ENCODE peak calls at places on chromosomes 3 and 15, in four cellular contexts. One of them, this sample, is unnamed.

GRCh38 chr15:70555713-70556112 is 207.6 kb downstream of the UACA start:
- DNase-seq in K562: no peak
- DNase-seq in HepG2: no peak
- DNase-seq in GM12878: no peak
- DNase-seq in this sample: no peak

GRCh38 chr15:82551646-82552247 is 11.5 kb upstream of the RPS17 start:
- DNase-seq in HepG2: no peak
- DNase-seq in K562: no peak
- DNase-seq in GM12878: no peak
- DNase-seq in this sample: no peak

GRCh38 chr3:140931016-140931454 is 10.6 kb upstream of the SLC25A36 start:
- DNase-seq in GM12878: no peak
- DNase-seq in HepG2: no peak
- DNase-seq in K562: no peak
- DNase-seq in this sample: no peak

GRCh38 chr15:28184166-28184565 is 85.1 kb upstream of the OCA2 start:
- DNase-seq in K562: no peak
- DNase-seq in HepG2: no peak
- DNase-seq in GM12878: no peak
- DNase-seq in this sample: no peak

GRCh38 chr15:64749167-64749566 is 26.2 kb downstream of the RBPMS2 start:
- DNase-seq in GM12878: no peak
- DNase-seq in HepG2: no peak
- DNase-seq in K562: no peak
- DNase-seq in this sample: no peak

GRCh38 chr3:112230033-112230432 is 64.0 kb downstream of the SLC9C1 start:
- DNase-seq in HepG2: no peak
- DNase-seq in GM12878: no peak
- DNase-seq in K562: no peak
- DNase-seq in this sample: no peak

GRCh38 chr15:70024521-70024920 is 73.2 kb downstream of the TLE3 start:
- DNase-seq in HepG2: no peak
- DNase-seq in K562: no peak
- DNase-seq in GM12878: no peak
- DNase-seq in this sample: no peak

GRCh38 chr15:99118801-99119546 is 14.1 kb downstream of the SYNM start:
- DNase-seq in K562: no peak
- DNase-seq in HepG2: no peak
- DNase-seq in GM12878: no peak
- DNase-seq in this sample: no peak

GRCh38 chr15:63918317-63918672 is 84.5 kb upstream of the HERC1 start:
- DNase-seq in GM12878: no peak
- DNase-seq in HepG2: no peak
- DNase-seq in K562: no peak
- DNase-seq in this sample: no peak

GRCh38 chr3:149894211-149894610 is 76.5 kb downstream of the PFN2 start:
- DNase-seq in GM12878: no peak
- DNase-seq in HepG2: no peak
- DNase-seq in K562: no peak
- DNase-seq in this sample: no peak

GRCh38 chr15:94909510-94909909 is 678.1 kb downstream of the MCTP2 start:
- DNase-seq in HepG2: no peak
- DNase-seq in K562: no peak
- DNase-seq in GM12878: no peak
- DNase-seq in this sample: no peak

GRCh38 chr3:197406266-197406665 is 107.9 kb upstream of the DLG1 start:
- DNase-seq in HepG2: no peak
- DNase-seq in GM12878: no peak
- DNase-seq in K562: no peak
- DNase-seq in this sample: no peak

GRCh38 chr15:51368307-51368706 is 26.9 kb downstream of the GLDN start:
- DNase-seq in HepG2: no peak
- DNase-seq in K562: no peak
- DNase-seq in GM12878: no peak
- DNase-seq in this sample: no peak

DNA sequence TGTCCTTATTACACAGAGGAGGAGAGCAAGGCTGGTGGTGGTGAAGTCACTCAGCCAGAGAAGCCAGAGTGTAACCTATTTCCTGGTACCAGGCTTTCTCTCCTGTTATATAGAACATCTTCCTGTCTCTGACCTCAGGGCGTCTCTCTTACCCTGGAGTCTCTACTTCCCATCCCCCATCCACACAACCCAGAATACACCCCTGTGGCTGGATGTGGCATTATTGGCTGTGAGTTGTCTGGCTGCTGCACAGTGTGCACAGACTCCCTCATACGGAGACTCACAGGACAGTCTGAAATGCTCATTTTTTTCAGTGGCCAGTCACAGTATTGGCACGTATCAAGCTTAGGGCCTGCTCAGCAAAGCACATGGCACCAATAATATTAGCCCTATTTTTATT is 8.6 kb downstream of the PODXL2 start:
- DNase-seq in K562: peak; percentile 52
- DNase-seq in GM12878: no peak
- DNase-seq in HepG2: no peak
- DNase-seq in this sample: no peak
- TF ChIP-seq ESRRA in K562: no peak
- TF ChIP-seq ESRRA in GM12878: no peak
- TF ChIP-seq ESRRA in HepG2: no peak
- TF ChIP-seq ESRRA in this sample: no peak

DNA sequence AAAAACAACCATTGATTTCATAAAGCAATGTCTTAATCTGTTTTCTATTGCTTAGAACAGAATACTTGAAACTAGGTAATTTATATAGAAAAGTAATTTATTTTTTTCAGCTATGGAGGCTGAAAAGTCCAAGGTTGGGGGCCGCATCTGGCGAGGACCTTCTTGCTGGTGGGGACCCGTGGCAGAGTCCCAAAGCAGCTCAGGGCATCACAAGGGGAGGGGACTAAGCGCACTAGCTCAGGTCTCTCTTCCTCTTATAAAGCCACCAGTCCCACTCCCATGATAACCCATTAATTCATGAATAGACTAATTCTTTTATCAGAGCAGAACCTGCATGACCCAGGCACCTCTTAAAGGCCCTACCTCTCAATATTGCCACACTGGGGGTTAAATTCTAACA is 87.2 kb upstream of the KLF13 start:
- DNase-seq in GM12878: no peak
- DNase-seq in K562: no peak
- DNase-seq in HepG2: no peak
- DNase-seq in this sample: no peak
- H3K4me1 ChIP-seq in GM12878: peaks cover 31% of the 10 kb centered on the region
- H3K4me1 ChIP-seq in K562: peaks cover 4% of the 10 kb centered on the region
- H3K4me1 ChIP-seq in HepG2: peaks cover 21% of the 10 kb centered on the region
- H3K4me1 ChIP-seq in this sample: peaks cover 23% of the 10 kb centered on the region

DNA sequence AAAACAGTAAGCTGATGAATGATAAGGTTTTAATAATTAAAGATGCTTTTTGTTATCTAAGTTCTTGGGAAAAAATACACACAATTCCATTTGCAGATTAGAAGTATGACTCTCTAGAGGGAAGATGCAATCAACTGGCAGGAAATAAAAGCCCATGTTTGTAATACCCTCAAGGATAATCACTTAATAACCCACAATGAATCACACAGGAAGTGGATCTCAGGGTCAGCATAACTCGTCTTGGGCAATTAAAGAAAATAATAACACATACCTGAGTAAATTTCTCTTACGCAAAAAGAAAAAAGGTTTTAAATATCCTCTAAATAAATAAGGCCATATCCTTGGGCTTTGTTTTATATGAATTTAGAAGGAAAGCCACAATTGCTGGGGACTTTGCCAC is 9.4 kb upstream of the EID1 start:
- DNase-seq in GM12878: no peak
- DNase-seq in K562: no peak
- DNase-seq in HepG2: no peak
- DNase-seq in this sample: peak; percentile 6
- TF ChIP-seq ESRRA in GM12878: no peak
- TF ChIP-seq ESRRA in K562: no peak
- TF ChIP-seq ESRRA in HepG2: no peak
- TF ChIP-seq ESRRA in this sample: no peak

DNA sequence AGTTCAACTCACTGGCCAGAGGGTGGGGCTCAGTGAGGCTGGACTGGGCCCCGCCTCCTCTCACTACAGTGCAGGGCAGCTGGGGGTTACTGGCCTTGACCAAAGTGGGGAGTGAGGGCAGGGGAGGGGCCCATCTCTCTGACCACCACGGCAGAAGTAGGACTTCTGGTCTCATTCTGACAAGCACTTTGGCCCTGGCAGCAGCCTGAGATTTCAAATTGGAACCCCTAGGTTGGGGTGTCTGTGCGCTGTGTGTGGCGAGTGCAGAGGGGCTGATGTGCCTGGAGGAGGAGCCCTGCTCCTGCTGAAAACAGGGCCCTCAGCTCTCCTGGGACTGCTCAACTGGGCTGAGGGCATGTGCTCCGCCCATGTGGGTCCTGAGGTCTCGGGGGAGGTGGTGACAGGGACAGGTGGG is 60.3 kb upstream of the RPL32 start:
- DNase-seq in K562: peak; percentile 56
- DNase-seq in GM12878: no peak
- DNase-seq in HepG2: peak; percentile 21
- DNase-seq in this sample: no peak
- H3K4me1 ChIP-seq in K562: no peaks in the 10 kb centered on the region
- H3K4me1 ChIP-seq in GM12878: no peaks in the 10 kb centered on the region
- H3K4me1 ChIP-seq in HepG2: peaks cover 17% of the 10 kb centered on the region
- H3K4me1 ChIP-seq in this sample: no peaks in the 10 kb centered on the region

GRCh38 chr3:181487236-181487978 is 224.3 kb upstream of the SOX2 start:
- DNase-seq in GM12878: no peak
- DNase-seq in HepG2: no peak
- DNase-seq in K562: no peak
- DNase-seq in this sample: no peak
- TF ChIP-seq ESRRA in GM12878: no peak
- TF ChIP-seq ESRRA in HepG2: no peak
- TF ChIP-seq ESRRA in K562: no peak
- TF ChIP-seq ESRRA in this sample: no peak

GRCh38 chr15:92910451-92910850 is 10.3 kb downstream of the CHD2 start:
- DNase-seq in HepG2: no peak
- DNase-seq in GM12878: no peak
- DNase-seq in K562: no peak
- DNase-seq in this sample: no peak
- H3K4me1 ChIP-seq in HepG2: peaks cover 100% of the 10 kb centered on the region
- H3K4me1 ChIP-seq in GM12878: peaks cover 37% of the 10 kb centered on the region
- H3K4me1 ChIP-seq in K562: peaks cover 42% of the 10 kb centered on the region
- H3K4me1 ChIP-seq in this sample: peaks cover 96% of the 10 kb centered on the region

GRCh38 chr3:107690522-107691138 is 167.9 kb downstream of the BBX start:
- DNase-seq in K562: peak; percentile 8
- DNase-seq in GM12878: no peak
- DNase-seq in HepG2: peak; percentile 45
- DNase-seq in this sample: peak; percentile 67
- TF ChIP-seq ESRRA in K562: no peak
- TF ChIP-seq ESRRA in GM12878: no peak
- TF ChIP-seq ESRRA in HepG2: no peak
- TF ChIP-seq ESRRA in this sample: no peak